ENCODE peak calls at places on chromosome 10, in seven cellular contexts. One of them, this sample, is unnamed.

GRCh38 chr10:49761789-49762565 is at the start of gene OGDHL:
- DNase-seq in MM.1S: peak
- DNase-seq in H9: peak
- DNase-seq in fibroblast of lung: peak
- DNase-seq in substantia nigra: peak
- DNase-seq in upper lobe of right lung: peak
- DNase-seq in HCT116: peak
- DNase-seq in this sample: no peak

GRCh38 chr10:16673443-16673842 is 143.8 kb downstream of the RSU1 start:
- DNase-seq in MM.1S: no peak
- DNase-seq in upper lobe of right lung: no peak
- DNase-seq in fibroblast of lung: no peak
- DNase-seq in HCT116: no peak
- DNase-seq in substantia nigra: no peak
- DNase-seq in H9: no peak
- DNase-seq in this sample: no peak

GRCh38 chr10:88982360-88982759 is 8.2 kb upstream of the FAS start:
- DNase-seq in substantia nigra: no peak
- DNase-seq in H9: no peak
- DNase-seq in upper lobe of right lung: no peak
- DNase-seq in fibroblast of lung: no peak
- DNase-seq in HCT116: no peak
- DNase-seq in MM.1S: no peak
- DNase-seq in this sample: no peak

GRCh38 chr10:34029455-34029854 is 695.0 kb upstream of the NRP1 start:
- DNase-seq in H9: no peak
- DNase-seq in upper lobe of right lung: no peak
- DNase-seq in fibroblast of lung: no peak
- DNase-seq in MM.1S: no peak
- DNase-seq in HCT116: no peak
- DNase-seq in substantia nigra: no peak
- DNase-seq in this sample: no peak

GRCh38 chr10:36765777-36766176 is 359.6 kb upstream of the ANKRD30A start:
- DNase-seq in upper lobe of right lung: no peak
- DNase-seq in substantia nigra: no peak
- DNase-seq in H9: no peak
- DNase-seq in fibroblast of lung: peak
- DNase-seq in HCT116: no peak
- DNase-seq in MM.1S: no peak
- DNase-seq in this sample: no peak

GRCh38 chr10:122333037-122333436 is 41.5 kb upstream of the PLEKHA1 start:
- DNase-seq in H9: no peak
- DNase-seq in fibroblast of lung: no peak
- DNase-seq in substantia nigra: no peak
- DNase-seq in HCT116: no peak
- DNase-seq in MM.1S: no peak
- DNase-seq in upper lobe of right lung: no peak
- DNase-seq in this sample: no peak

GRCh38 chr10:99347672-99348071 is 18.5 kb downstream of the CNNM1 start:
- DNase-seq in MM.1S: no peak
- DNase-seq in substantia nigra: no peak
- DNase-seq in HCT116: no peak
- DNase-seq in H9: no peak
- DNase-seq in upper lobe of right lung: no peak
- DNase-seq in fibroblast of lung: no peak
- DNase-seq in this sample: no peak

GRCh38 chr10:47396311-47396717 is 12.2 kb upstream of the ZNF488 start:
- DNase-seq in upper lobe of right lung: no peak
- DNase-seq in H9: peak
- DNase-seq in HCT116: no peak
- DNase-seq in MM.1S: no peak
- DNase-seq in fibroblast of lung: peak
- DNase-seq in substantia nigra: no peak
- DNase-seq in this sample: no peak

GRCh38 chr10:129926066-129927055 is 37.7 kb downstream of the EBF3 start:
- DNase-seq in HCT116: no peak
- DNase-seq in MM.1S: no peak
- DNase-seq in substantia nigra: no peak
- DNase-seq in H9: no peak
- DNase-seq in upper lobe of right lung: no peak
- DNase-seq in fibroblast of lung: no peak
- DNase-seq in this sample: no peak

GRCh38 chr10:74011762-74012161 is 13.8 kb downstream of the VCL start:
- DNase-seq in H9: no peak
- DNase-seq in upper lobe of right lung: no peak
- DNase-seq in HCT116: no peak
- DNase-seq in fibroblast of lung: peak
- DNase-seq in MM.1S: no peak
- DNase-seq in substantia nigra: no peak
- DNase-seq in this sample: no peak

GRCh38 chr10:6619663-6620062 is 39.6 kb upstream of the PRKCQ start:
- DNase-seq in H9: no peak
- DNase-seq in fibroblast of lung: no peak
- DNase-seq in upper lobe of right lung: no peak
- DNase-seq in substantia nigra: no peak
- DNase-seq in HCT116: no peak
- DNase-seq in MM.1S: no peak
- DNase-seq in this sample: no peak

GRCh38 chr10:76337641-76338040 is 906.2 kb downstream of the LRMDA start:
- DNase-seq in fibroblast of lung: peak
- DNase-seq in H9: no peak
- DNase-seq in HCT116: no peak
- DNase-seq in MM.1S: peak
- DNase-seq in substantia nigra: no peak
- DNase-seq in upper lobe of right lung: no peak
- DNase-seq in this sample: no peak

GRCh38 chr10:43702213-43702935 is 53.7 kb upstream of the ZNF32 start:
- DNase-seq in HCT116: no peak
- DNase-seq in H9: no peak
- DNase-seq in MM.1S: no peak
- DNase-seq in fibroblast of lung: no peak
- DNase-seq in substantia nigra: no peak
- DNase-seq in upper lobe of right lung: peak
- DNase-seq in this sample: no peak

GRCh38 chr10:97849491-97850402 is at the start of gene GOLGA7B:
- DNase-seq in substantia nigra: peak
- DNase-seq in upper lobe of right lung: peak
- DNase-seq in HCT116: no peak
- DNase-seq in MM.1S: peak
- DNase-seq in fibroblast of lung: no peak
- DNase-seq in H9: peak
- DNase-seq in this sample: no peak

GRCh38 chr10:1551636-1552338 is 185.5 kb downstream of the ADARB2 start:
- DNase-seq in HCT116: no peak
- DNase-seq in H9: no peak
- DNase-seq in MM.1S: no peak
- DNase-seq in substantia nigra: no peak
- DNase-seq in upper lobe of right lung: peak
- DNase-seq in fibroblast of lung: no peak
- DNase-seq in this sample: no peak

GRCh38 chr10:122703483-122704448 is 4.1 kb upstream of the C10orf120 start:
- DNase-seq in HCT116: peak
- DNase-seq in fibroblast of lung: peak
- DNase-seq in substantia nigra: peak
- DNase-seq in H9: peak
- DNase-seq in MM.1S: peak
- DNase-seq in upper lobe of right lung: peak
- DNase-seq in this sample: no peak

GRCh38 chr10:3427316-3427715 is 254.7 kb upstream of the PITRM1 start:
- DNase-seq in substantia nigra: no peak
- DNase-seq in HCT116: no peak
- DNase-seq in upper lobe of right lung: no peak
- DNase-seq in fibroblast of lung: peak
- DNase-seq in MM.1S: no peak
- DNase-seq in H9: no peak
- DNase-seq in this sample: no peak

GRCh38 chr10:73649876-73650536 is 5.8 kb downstream of the SYNPO2L start:
- DNase-seq in H9: no peak
- DNase-seq in MM.1S: no peak
- DNase-seq in upper lobe of right lung: no peak
- DNase-seq in fibroblast of lung: no peak
- DNase-seq in substantia nigra: no peak
- DNase-seq in HCT116: no peak
- DNase-seq in this sample: no peak

GRCh38 chr10:118737594-118738302 is 17.0 kb downstream of the CACUL1 start:
- DNase-seq in fibroblast of lung: no peak
- DNase-seq in upper lobe of right lung: no peak
- DNase-seq in HCT116: no peak
- DNase-seq in H9: no peak
- DNase-seq in MM.1S: no peak
- DNase-seq in substantia nigra: no peak
- DNase-seq in this sample: no peak

GRCh38 chr10:127921751-127922140 is 14.8 kb downstream of the PTPRE start:
- DNase-seq in H9: no peak
- DNase-seq in fibroblast of lung: no peak
- DNase-seq in upper lobe of right lung: no peak
- DNase-seq in HCT116: no peak
- DNase-seq in MM.1S: no peak
- DNase-seq in substantia nigra: no peak
- DNase-seq in this sample: peak

GRCh38 chr10:15814565-15814964 is 45.7 kb downstream of the MINDY3 start:
- DNase-seq in H9: no peak
- DNase-seq in HCT116: no peak
- DNase-seq in upper lobe of right lung: no peak
- DNase-seq in fibroblast of lung: no peak
- DNase-seq in substantia nigra: no peak
- DNase-seq in MM.1S: no peak
- DNase-seq in this sample: no peak

GRCh38 chr10:106355450-106355849 is 809.1 kb downstream of the SORCS1 start:
- DNase-seq in upper lobe of right lung: no peak
- DNase-seq in MM.1S: no peak
- DNase-seq in HCT116: no peak
- DNase-seq in H9: peak
- DNase-seq in fibroblast of lung: no peak
- DNase-seq in substantia nigra: no peak
- DNase-seq in this sample: no peak

GRCh38 chr10:92849234-92849525 is 860 bp downstream of the EXOC6 start:
- DNase-seq in MM.1S: peak
- DNase-seq in HCT116: no peak
- DNase-seq in substantia nigra: no peak
- DNase-seq in fibroblast of lung: no peak
- DNase-seq in H9: no peak
- DNase-seq in upper lobe of right lung: no peak
- DNase-seq in this sample: no peak

GRCh38 chr10:124525751-124526600 is 64.4 kb downstream of the LHPP start:
- DNase-seq in substantia nigra: no peak
- DNase-seq in upper lobe of right lung: no peak
- DNase-seq in H9: no peak
- DNase-seq in MM.1S: no peak
- DNase-seq in fibroblast of lung: no peak
- DNase-seq in HCT116: no peak
- DNase-seq in this sample: no peak

GRCh38 chr10:9051328-9051974 is 997.0 kb downstream of the GATA3 start:
- DNase-seq in fibroblast of lung: no peak
- DNase-seq in MM.1S: no peak
- DNase-seq in substantia nigra: no peak
- DNase-seq in H9: no peak
- DNase-seq in upper lobe of right lung: no peak
- DNase-seq in HCT116: no peak
- DNase-seq in this sample: no peak
- H3K27ac ChIP-seq in fibroblast of lung: no peak
- H3K27ac ChIP-seq in MM.1S: no peak
- H3K27ac ChIP-seq in substantia nigra: no peak
- H3K27ac ChIP-seq in H9: no peak
- H3K27ac ChIP-seq in upper lobe of right lung: no peak
- H3K27ac ChIP-seq in HCT116: no peak
- H3K27ac ChIP-seq in this sample: no peak

GRCh38 chr10:113541554-113541902 is 11.3 kb upstream of the HABP2 start:
- DNase-seq in MM.1S: no peak
- DNase-seq in upper lobe of right lung: no peak
- DNase-seq in H9: no peak
- DNase-seq in HCT116: no peak
- DNase-seq in fibroblast of lung: no peak
- DNase-seq in substantia nigra: no peak
- DNase-seq in this sample: no peak
- H3K27ac ChIP-seq in MM.1S: no peak
- H3K27ac ChIP-seq in upper lobe of right lung: no peak
- H3K27ac ChIP-seq in H9: no peak
- H3K27ac ChIP-seq in HCT116: no peak
- H3K27ac ChIP-seq in fibroblast of lung: no peak
- H3K27ac ChIP-seq in substantia nigra: no peak
- H3K27ac ChIP-seq in this sample: no peak

GRCh38 chr10:45422862-45423659 is 49.0 kb downstream of the ALOX5 start:
- DNase-seq in H9: no peak
- DNase-seq in substantia nigra: no peak
- DNase-seq in MM.1S: no peak
- DNase-seq in HCT116: no peak
- DNase-seq in upper lobe of right lung: peak
- DNase-seq in fibroblast of lung: no peak
- DNase-seq in this sample: no peak

GRCh38 chr10:45420453-45421192 is 46.6 kb downstream of the ALOX5 start:
- DNase-seq in fibroblast of lung: peak
- DNase-seq in upper lobe of right lung: peak
- DNase-seq in MM.1S: peak
- DNase-seq in substantia nigra: peak
- DNase-seq in H9: no peak
- DNase-seq in HCT116: no peak
- DNase-seq in this sample: peak

GRCh38 chr10:45423976-45424499 is 50.0 kb downstream of the ALOX5 start:
- DNase-seq in HCT116: no peak
- DNase-seq in MM.1S: no peak
- DNase-seq in upper lobe of right lung: peak
- DNase-seq in fibroblast of lung: no peak
- DNase-seq in substantia nigra: no peak
- DNase-seq in H9: no peak
- DNase-seq in this sample: no peak

GRCh38 chr10:45421231-45422097 is 47.4 kb downstream of the ALOX5 start:
- DNase-seq in HCT116: no peak
- DNase-seq in substantia nigra: no peak
- DNase-seq in upper lobe of right lung: peak
- DNase-seq in MM.1S: peak
- DNase-seq in fibroblast of lung: peak
- DNase-seq in H9: no peak
- DNase-seq in this sample: peak

DNA sequence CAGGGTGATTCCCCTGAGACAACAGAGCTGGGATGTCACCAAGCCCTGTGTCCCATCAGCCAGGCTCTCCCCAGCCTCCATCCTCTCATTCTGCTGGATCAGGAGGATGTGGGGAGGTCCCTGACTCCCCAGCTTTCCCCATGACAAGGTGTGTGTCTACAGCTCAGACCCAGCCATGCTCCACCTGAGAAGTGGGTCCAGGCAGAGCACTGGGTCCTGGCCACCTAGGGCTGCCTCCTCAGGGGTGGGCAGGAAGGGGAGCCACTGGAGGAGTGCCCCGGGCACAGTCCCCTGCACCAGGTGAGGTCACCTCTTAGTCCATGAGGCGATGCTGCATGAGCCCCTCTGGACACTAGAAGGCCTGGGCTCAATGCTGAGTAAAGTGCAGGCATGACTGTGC is 48.2 kb downstream of the ALOX5 start:
- DNase-seq in MM.1S: no peak
- DNase-seq in upper lobe of right lung: peak
- DNase-seq in H9: no peak
- DNase-seq in HCT116: no peak
- DNase-seq in substantia nigra: no peak
- DNase-seq in fibroblast of lung: no peak
- DNase-seq in this sample: no peak
- H3K27ac ChIP-seq in MM.1S: peak
- H3K27ac ChIP-seq in upper lobe of right lung: no peak
- H3K27ac ChIP-seq in H9: no peak
- H3K27ac ChIP-seq in HCT116: no peak
- H3K27ac ChIP-seq in substantia nigra: no peak
- H3K27ac ChIP-seq in fibroblast of lung: no peak
- H3K27ac ChIP-seq in this sample: no peak

GRCh38 chr10:69069090-69070042 is 18.5 kb upstream of the SRGN start:
- DNase-seq in fibroblast of lung: peak
- DNase-seq in HCT116: no peak
- DNase-seq in substantia nigra: no peak
- DNase-seq in H9: peak
- DNase-seq in upper lobe of right lung: peak
- DNase-seq in MM.1S: no peak
- DNase-seq in this sample: no peak
- H3K27ac ChIP-seq in fibroblast of lung: no peak
- H3K27ac ChIP-seq in HCT116: no peak
- H3K27ac ChIP-seq in substantia nigra: no peak
- H3K27ac ChIP-seq in H9: no peak
- H3K27ac ChIP-seq in upper lobe of right lung: no peak
- H3K27ac ChIP-seq in MM.1S: no peak
- H3K27ac ChIP-seq in this sample: peak